ENCODE peak calls at places on chromosomes 1 and 21, in four cellular contexts. F, I, E and S are unnamed samples.

GRCh38 chr21:15009964-15010363 is 54.8 kb downstream of the NRIP1 start:
- DNase-seq in F (peak; percentile 90), I (no peak), E (no peak), S (peak; percentile 63)

GRCh38 chr1:83990734-83991133 is 8.2 kb downstream of the TTLL7 start:
- DNase-seq in F (no peak), I (no peak), E (no peak), S (no peak)

GRCh38 chr1:209869242-209870149 is 41.7 kb downstream of the UTP25 start:
- DNase-seq in F (no peak), I (no peak), E (no peak), S (no peak)

GRCh38 chr1:38114231-38114630 is 67.6 kb upstream of the POU3F1 start:
- DNase-seq in F (peak; percentile 57), I (no peak), E (no peak), S (no peak)

GRCh38 chr1:11690669-11691301 is 725 bp upstream of the DRAXIN start:
- DNase-seq in F (no peak), I (no peak), E (no peak), S (no peak)

GRCh38 chr1:152018537-152018936 is 18.3 kb downstream of the S100A11 start:
- DNase-seq in F (no peak), I (no peak), E (no peak), S (peak; percentile 27)

GRCh38 chr1:193754732-193755427 is 568.5 kb upstream of the B3GALT2 start:
- DNase-seq in F (peak; percentile 2), I (no peak), E (no peak), S (peak; percentile 26)

GRCh38 chr21:14120091-14120734 is 90.5 kb downstream of the LIPI start:
- DNase-seq in F (no peak), I (peak; percentile 72), E (no peak), S (peak; percentile 4)

GRCh38 chr1:237938553-237938952 is 47.8 kb upstream of the ZP4 start:
- DNase-seq in F (no peak), I (peak; percentile 37), E (no peak), S (no peak)

GRCh38 chr1:16716691-16717173 is 23.6 kb upstream of the RNU1-4 start:
- DNase-seq in F (no peak), I (no peak), E (peak; percentile 63), S (no peak)

GRCh38 chr1:224338150-224338838 is 8.3 kb upstream of the NVL start:
- DNase-seq in F (peak; percentile 1), I (no peak), E (no peak), S (no peak)

GRCh38 chr1:191255354-191256057 is 777.8 kb upstream of the BRINP3 start:
- DNase-seq in F (peak; percentile 1), I (no peak), E (no peak), S (no peak)

GRCh38 chr21:33291686-33292085 is 25.5 kb downstream of the IL10RB start:
- DNase-seq in F (no peak), I (no peak), E (no peak), S (no peak)

GRCh38 chr1:210330279-210330866 is 1.7 kb downstream of the HHAT start:
- DNase-seq in F (peak; percentile 70), I (no peak), E (no peak), S (no peak)

GRCh38 chr1:214658785-214659184 is 55.8 kb downstream of the CENPF start:
- DNase-seq in F (peak; percentile 32), I (no peak), E (no peak), S (peak; percentile 48)

GRCh38 chr1:119686661-119687060 is 25.1 kb upstream of the PHGDH start:
- DNase-seq in F (no peak), I (no peak), E (no peak), S (no peak)

GRCh38 chr1:11227106-11228077 is 35.0 kb downstream of the MTOR start:
- DNase-seq in F (no peak), I (no peak), E (no peak), S (no peak)

GRCh38 chr1:167344112-167344511 is 123.4 kb downstream of the POU2F1 start:
- DNase-seq in F (peak; percentile 92), I (no peak), E (no peak), S (no peak)

GRCh38 chr1:29563571-29563970 is 327.2 kb downstream of the PTPRU start:
- DNase-seq in F (peak; percentile 50), I (no peak), E (no peak), S (peak; percentile 51)

GRCh38 chr1:15060104-15060503 is 93.4 kb upstream of the TMEM51 start:
- DNase-seq in F (no peak), I (no peak), E (no peak), S (no peak)

GRCh38 chr1:39653546-39654031 is 14.1 kb upstream of the HEYL start:
- DNase-seq in F (peak; percentile 64), I (peak; percentile 73), E (peak; percentile 86), S (peak; percentile 86)

GRCh38 chr1:24761582-24761981 is 16.3 kb downstream of the CLIC4 start:
- DNase-seq in F (no peak), I (no peak), E (no peak), S (no peak)

GRCh38 chr1:10671090-10671489 is 125.4 kb downstream of the CASZ1 start:
- DNase-seq in F (no peak), I (no peak), E (no peak), S (no peak)

GRCh38 chr1:244599937-244600350 is 53.0 kb upstream of the DESI2 start:
- DNase-seq in F (peak; percentile 97), I (no peak), E (no peak), S (peak; percentile 97)

GRCh38 chr1:46285730-46286477 is 17.5 kb downstream of the LRRC41 start:
- DNase-seq in F (no peak), I (no peak), E (no peak), S (no peak)

GRCh38 chr1:18211764-18212163 is 104.2 kb downstream of the IGSF21 start:
- DNase-seq in F (no peak), I (no peak), E (no peak), S (no peak)

GRCh38 chr1:43986712-43987111 is 4.7 kb upstream of the CCDC24 start:
- DNase-seq in F (no peak), I (peak; percentile 67), E (no peak), S (no peak)

GRCh38 chr1:206062464-206062863 is 9.5 kb downstream of the RHEX start:
- DNase-seq in F (no peak), I (no peak), E (no peak), S (no peak)

GRCh38 chr1:62210960-62211359 is 16.3 kb downstream of the L1TD1 start:
- DNase-seq in F (no peak), I (no peak), E (no peak), S (no peak)

GRCh38 chr1:17347769-17348592 is 24.0 kb upstream of the PADI6 start:
- DNase-seq in F (peak; percentile 69), I (no peak), E (no peak), S (peak; percentile 52)

GRCh38 chr1:16015960-16016901 is 1.6 kb downstream of the HSPB7 start:
- DNase-seq in F (no peak), I (no peak), E (no peak), S (no peak)

GRCh38 chr1:207001492-207002245 is 30.9 kb downstream of the C1orf116 start:
- DNase-seq in F (no peak), I (no peak), E (no peak), S (no peak)

DNA sequence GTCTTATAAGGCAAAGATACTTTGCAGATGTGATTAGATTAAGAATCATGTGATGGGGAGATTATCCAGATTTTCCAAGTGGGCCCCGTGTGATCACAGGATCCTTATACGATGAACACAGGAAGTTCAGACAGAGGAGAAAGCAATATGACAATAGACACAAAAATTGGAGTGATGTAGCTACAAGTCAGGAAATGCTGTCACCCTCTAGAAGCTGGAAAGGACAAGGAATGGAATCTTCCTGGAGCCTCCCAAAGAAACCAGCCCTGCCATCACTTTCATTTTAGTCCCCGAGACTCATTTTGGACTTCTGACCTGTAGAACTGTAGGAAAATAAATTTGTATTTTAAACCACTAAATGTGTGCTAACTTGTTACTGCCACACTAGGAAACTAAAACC is 61.9 kb upstream of the C1orf21 start:
- DNase-seq in F (no peak), I (no peak), E (no peak), S (no peak)
- H3K4me3 ChIP-seq in F (no peak overlapping the region), I (no peak overlapping the region), E (no peak overlapping the region), S (no peak overlapping the region)

DNA sequence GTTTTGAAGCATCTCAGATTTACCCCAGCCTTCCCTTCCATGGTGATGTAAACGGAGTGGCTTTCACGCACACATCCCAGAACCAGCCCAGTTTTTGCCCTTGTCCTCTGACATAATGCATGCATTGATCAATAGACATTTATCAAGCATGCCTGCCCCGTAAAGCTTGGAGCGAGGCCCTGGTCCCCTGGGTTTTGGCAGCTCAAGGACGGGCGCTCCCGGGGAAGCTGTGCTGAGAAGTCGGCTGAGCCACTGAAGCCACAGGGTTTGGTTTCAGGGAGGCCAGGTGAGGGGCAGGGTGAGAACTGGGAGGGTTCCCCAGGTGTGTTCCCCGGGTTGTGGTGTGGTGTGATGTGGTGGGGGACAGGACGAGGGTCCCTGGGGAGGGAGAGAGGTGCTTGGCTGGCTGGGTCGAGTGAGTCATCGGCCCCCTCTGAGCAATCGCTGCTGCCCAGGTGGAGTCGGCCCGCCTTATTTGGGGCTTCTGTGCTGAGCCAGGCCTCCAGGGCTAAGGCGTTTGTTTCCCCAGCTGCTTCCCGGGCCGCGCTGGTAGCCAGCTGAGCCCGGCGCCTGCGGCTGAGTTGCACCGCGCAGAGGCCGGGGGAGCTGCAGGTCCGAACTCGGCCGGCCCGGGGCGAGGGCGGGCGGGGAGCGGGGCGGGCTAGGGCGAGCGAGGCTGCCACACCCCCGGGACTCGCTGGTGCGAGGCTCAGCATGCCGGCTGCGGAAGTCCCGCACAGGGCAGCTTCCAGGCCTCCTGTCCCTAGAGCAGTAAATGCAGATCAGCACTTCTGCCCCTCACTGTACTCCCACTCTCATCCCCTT is 23.6 kb downstream of the ATP2B4 start:
- DNase-seq in F (peak; percentile 80), I (peak; percentile 84), E (no peak), S (no peak)
- TF ChIP-seq CTCF in F (no peak), I (no peak), E (no peak), S (no peak)

DNA sequence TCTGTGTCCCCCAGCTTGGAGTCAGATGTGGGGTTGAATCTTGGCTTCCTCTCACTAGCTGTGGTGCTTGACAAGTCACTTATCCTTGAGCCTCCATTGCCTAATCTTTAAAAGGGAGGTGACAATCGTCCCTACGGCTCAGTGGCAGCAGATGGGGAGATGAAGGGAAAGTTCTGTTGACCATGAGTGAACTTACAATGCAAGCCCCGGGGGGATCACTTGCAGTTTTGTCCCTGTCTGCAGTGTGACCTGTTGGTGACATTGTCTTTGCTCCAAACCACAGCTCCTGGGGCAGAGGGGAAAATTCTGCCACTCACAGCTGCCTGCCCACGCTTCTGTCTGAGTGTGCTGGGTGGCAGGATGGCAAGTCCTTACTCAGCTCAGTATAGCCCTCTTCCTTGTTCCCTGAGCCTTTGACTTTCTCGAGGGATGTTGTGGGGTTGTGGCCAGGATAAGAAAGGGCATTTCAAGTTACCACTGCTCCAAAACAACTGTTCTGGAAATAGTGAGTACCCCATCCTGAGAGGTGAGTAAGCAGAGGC is 1.7 kb downstream of the PCSK9 start:
- DNase-seq in F (no peak), I (no peak), E (no peak), S (no peak)
- H3K4me3 ChIP-seq in F (peak overlapping the region; percentile 51), I (no peak overlapping the region), E (peak overlapping the region; percentile 45), S (no peak overlapping the region)

DNA sequence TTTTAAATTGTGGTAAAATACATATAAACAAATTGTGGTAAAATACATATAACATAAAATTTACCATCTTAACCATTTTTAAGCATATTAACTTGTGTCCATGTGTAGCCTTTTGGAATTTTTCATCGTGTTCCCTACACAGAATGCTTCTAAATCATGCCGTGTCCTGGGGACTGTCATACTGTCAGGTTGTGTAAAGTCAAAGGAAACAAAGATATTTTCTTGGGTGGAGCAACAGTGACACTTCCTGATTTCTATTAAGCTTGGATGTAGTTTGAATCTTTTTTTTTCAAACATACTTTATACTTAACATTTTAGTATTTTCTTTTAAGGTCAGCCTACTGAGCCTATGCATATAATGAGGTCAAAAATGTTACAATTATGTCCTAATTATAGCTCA is 32.3 kb downstream of the DOP1B start:
- DNase-seq in F (no peak), I (no peak), E (no peak), S (no peak)
- TF ChIP-seq CTCF in F (no peak), I (no peak), E (no peak), S (no peak)

GRCh38 chr1:108646661-108647269 is 14.1 kb downstream of the HENMT1 start:
- DNase-seq in F (peak; percentile 69), I (peak; percentile 87), E (peak; percentile 81), S (peak; percentile 91)
- H3K4me3 ChIP-seq in F (no peak overlapping the region), I (no peak overlapping the region), E (no peak overlapping the region), S (no peak overlapping the region)